ENCODE peak calls at places on chromosomes 6 and 20, in four cellular contexts. One of them, this sample, is unnamed.

GRCh38 chr6:168359794-168360193 is 40.2 kb upstream of the DACT2 start:
- DNase-seq in K562: no peak
- DNase-seq in H1: no peak
- DNase-seq in HepG2: no peak
- DNase-seq in this sample: no peak

GRCh38 chr6:87473419-87473903 is 687 bp downstream of the SLC35A1 start:
- DNase-seq in HepG2: peak
- DNase-seq in K562: peak
- DNase-seq in H1: no peak
- DNase-seq in this sample: peak

GRCh38 chr6:21305827-21306469 is 287.6 kb upstream of the SOX4 start:
- DNase-seq in H1: no peak
- DNase-seq in HepG2: peak
- DNase-seq in K562: no peak
- DNase-seq in this sample: peak

GRCh38 chr6:41040101-41040910 is 1.3 kb upstream of the UNC5CL start:
- DNase-seq in K562: peak
- DNase-seq in HepG2: peak
- DNase-seq in H1: no peak
- DNase-seq in this sample: peak

GRCh38 chr6:98894810-98895209 is 52.9 kb downstream of the FBXL4 start:
- DNase-seq in H1: no peak
- DNase-seq in HepG2: no peak
- DNase-seq in K562: no peak
- DNase-seq in this sample: no peak

GRCh38 chr6:147361582-147361981 is 146.9 kb upstream of the SAMD5 start:
- DNase-seq in K562: no peak
- DNase-seq in H1: no peak
- DNase-seq in HepG2: no peak
- DNase-seq in this sample: no peak

GRCh38 chr6:36235309-36235708 is 34.6 kb upstream of the PNPLA1 start:
- DNase-seq in K562: no peak
- DNase-seq in HepG2: no peak
- DNase-seq in H1: no peak
- DNase-seq in this sample: no peak

GRCh38 chr6:52929321-52930164 is 20.0 kb upstream of the GSTA3 start:
- DNase-seq in K562: no peak
- DNase-seq in HepG2: peak
- DNase-seq in H1: no peak
- DNase-seq in this sample: peak

GRCh38 chr6:63839485-63839884 is 203.9 kb downstream of the PHF3 start:
- DNase-seq in H1: no peak
- DNase-seq in K562: no peak
- DNase-seq in HepG2: no peak
- DNase-seq in this sample: no peak

DNA sequence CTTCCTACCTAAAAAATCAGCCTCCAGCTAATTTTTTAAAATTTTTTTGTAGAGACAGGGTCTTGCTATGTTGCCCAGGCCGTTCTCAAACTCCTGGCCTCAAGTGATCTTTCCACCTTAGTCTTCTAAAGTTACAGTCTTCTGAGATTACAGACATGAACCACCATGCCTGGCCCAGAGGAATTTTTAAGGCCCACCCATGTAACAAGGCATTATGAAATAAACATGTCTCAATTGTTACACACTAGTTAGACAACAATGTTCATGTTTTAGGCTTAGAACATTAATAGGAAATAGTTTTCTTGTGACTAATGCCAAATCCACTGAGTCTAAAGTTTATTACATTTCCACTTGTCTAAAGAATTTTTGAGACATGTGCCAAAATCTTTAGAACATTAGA is 221.2 kb downstream of the LAMA2 start:
- DNase-seq in K562: no peak
- DNase-seq in H1: no peak
- DNase-seq in HepG2: no peak
- DNase-seq in this sample: no peak
- TF ChIP-seq CHD2 in K562: no peak
- TF ChIP-seq CHD2 in H1: no peak
- TF ChIP-seq CHD2 in HepG2: no peak
- TF ChIP-seq CHD2 in this sample: no peak

DNA sequence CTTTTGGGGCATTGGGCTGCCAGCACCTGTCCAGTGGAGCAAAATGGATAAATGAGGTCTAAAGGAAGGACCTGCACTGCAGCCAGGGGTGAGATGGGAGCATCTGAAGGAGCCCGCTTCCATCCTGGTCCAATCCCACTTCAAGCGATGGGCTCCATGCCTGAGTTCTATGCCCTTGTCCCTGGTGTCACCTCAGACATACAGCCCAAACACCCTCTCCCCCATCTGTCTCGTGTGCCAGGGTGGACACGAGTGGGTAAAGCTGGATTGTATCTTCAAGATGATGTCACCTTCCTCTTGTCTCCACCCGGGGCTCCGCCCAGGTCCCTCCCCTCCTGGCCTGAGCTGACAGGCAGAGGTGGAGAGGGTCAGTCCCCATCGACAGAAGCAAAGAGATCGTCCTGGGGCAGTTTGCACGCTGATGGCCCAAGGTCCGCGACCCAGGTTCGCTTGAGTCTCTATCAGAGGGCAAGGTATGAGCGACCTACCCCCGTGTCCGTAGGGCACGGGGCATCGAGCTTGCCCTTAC is 544 bp downstream of the SMIM29 start:
- DNase-seq in K562: peak
- DNase-seq in HepG2: peak
- DNase-seq in H1: no peak
- DNase-seq in this sample: no peak
- TF ChIP-seq RNF2 in K562: no peak
- TF ChIP-seq RNF2 in HepG2: no peak
- TF ChIP-seq RNF2 in H1: no peak
- TF ChIP-seq RNF2 in this sample: no peak

DNA sequence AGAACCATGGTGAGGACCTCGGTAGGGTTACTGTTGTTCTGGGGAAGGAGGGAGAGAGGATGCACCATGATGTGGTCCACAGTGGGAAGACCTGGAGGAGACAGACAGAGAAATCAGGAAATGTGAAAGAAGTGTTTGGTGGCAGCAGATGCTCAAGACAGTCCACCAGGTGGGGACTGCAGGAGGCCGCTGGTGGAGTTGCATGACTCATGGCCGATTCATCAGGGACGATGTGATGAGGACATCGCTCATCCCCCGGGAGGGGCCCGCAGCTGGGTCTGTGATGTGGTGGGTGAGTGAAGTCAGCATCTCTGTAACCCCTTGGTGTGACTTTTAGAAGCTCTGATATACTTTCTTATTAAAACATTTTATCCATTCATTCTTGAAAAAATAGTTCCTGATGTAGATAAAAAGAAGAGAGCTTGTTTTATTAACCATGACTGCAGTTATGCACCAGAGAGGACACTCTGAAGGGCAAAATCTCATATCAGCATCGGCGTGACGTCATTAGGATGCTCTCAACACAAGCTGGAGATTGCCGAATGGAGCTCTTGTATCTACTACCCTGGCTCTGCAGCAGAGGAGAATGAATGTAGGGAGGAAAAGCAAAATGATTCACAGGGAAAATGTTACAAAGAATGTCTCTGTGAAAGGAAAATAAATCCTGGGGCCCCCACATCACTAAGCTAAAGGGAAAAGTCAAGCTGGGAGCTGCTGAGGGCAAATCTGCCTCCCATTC is 71.2 kb downstream of the RAMACL start:
- DNase-seq in K562: peak
- DNase-seq in H1: no peak
- DNase-seq in HepG2: peak
- DNase-seq in this sample: peak
- TF ChIP-seq CHD2 in K562: no peak
- TF ChIP-seq CHD2 in H1: no peak
- TF ChIP-seq CHD2 in HepG2: no peak
- TF ChIP-seq CHD2 in this sample: no peak

DNA sequence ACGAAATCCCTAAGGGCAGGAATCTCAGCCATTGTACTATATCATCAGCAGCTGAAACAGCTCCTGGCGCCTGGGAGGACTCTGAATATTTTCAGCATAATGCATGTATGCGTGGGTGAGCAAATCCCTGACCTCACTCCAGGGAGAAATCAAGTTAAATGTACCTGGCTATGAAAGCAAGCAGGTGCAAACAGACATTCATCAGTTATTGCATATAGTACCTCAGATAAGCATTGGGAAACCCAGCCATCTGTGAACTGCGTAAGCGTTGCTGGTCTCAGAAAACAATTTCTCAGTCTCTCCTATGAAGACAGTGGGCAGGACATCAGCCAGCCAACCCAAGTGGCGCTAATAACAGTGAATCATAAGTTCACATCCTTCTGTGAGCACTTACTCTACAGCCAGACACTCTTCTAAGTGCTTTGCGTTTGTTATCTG is 622.6 kb downstream of the EPM2A start:
- DNase-seq in H1: no peak
- DNase-seq in K562: no peak
- DNase-seq in HepG2: no peak
- DNase-seq in this sample: no peak
- TF ChIP-seq RNF2 in H1: no peak
- TF ChIP-seq RNF2 in K562: no peak
- TF ChIP-seq RNF2 in HepG2: no peak
- TF ChIP-seq RNF2 in this sample: no peak

GRCh38 chr6:38640216-38640909 is 634 bp upstream of the BTBD9 start:
- DNase-seq in K562: no peak
- DNase-seq in HepG2: no peak
- DNase-seq in H1: no peak
- DNase-seq in this sample: peak
- TF ChIP-seq CHD2 in K562: no peak
- TF ChIP-seq CHD2 in HepG2: no peak
- TF ChIP-seq CHD2 in H1: no peak
- TF ChIP-seq CHD2 in this sample: no peak

GRCh38 chr20:5638023-5638422 is 112.2 kb upstream of the SHLD1 start:
- DNase-seq in H1: no peak
- DNase-seq in K562: no peak
- DNase-seq in HepG2: no peak
- DNase-seq in this sample: no peak

GRCh38 chr20:5642155-5642981 is 107.8 kb upstream of the SHLD1 start:
- DNase-seq in H1: no peak
- DNase-seq in K562: no peak
- DNase-seq in HepG2: no peak
- DNase-seq in this sample: no peak

DNA sequence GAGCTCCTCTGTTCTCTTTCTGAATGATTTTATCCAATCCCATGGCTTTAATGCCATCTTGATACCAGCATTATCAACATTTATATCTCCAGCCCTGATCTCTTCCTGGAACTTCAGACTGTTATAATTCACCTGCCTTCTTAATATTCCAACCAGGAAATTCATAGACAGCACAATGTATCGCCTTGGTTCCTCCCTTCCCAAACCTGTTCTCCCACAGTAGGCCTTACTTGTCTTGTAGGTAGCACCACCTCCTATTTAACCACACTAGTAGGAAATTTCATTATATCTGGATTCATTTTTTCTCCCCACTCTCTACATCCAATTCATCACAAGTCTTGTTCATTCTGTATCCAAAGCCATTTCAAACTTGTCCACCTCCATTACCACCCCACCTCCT is 106.3 kb upstream of the SHLD1 start:
- DNase-seq in HepG2: no peak
- DNase-seq in K562: no peak
- DNase-seq in H1: no peak
- DNase-seq in this sample: no peak
- TF ChIP-seq RNF2 in HepG2: no peak
- TF ChIP-seq RNF2 in K562: no peak
- TF ChIP-seq RNF2 in H1: no peak
- TF ChIP-seq RNF2 in this sample: no peak

GRCh38 chr20:19901226-19901625 is 115.9 kb upstream of the NAA20 start:
- DNase-seq in H1: no peak
- DNase-seq in K562: no peak
- DNase-seq in HepG2: no peak
- DNase-seq in this sample: no peak

GRCh38 chr20:19890358-19891117 is 126.6 kb upstream of the NAA20 start:
- DNase-seq in H1: no peak
- DNase-seq in HepG2: no peak
- DNase-seq in K562: no peak
- DNase-seq in this sample: peak

GRCh38 chr20:19893356-19893755 is 123.8 kb upstream of the NAA20 start:
- DNase-seq in HepG2: no peak
- DNase-seq in K562: no peak
- DNase-seq in H1: no peak
- DNase-seq in this sample: no peak

GRCh38 chr20:19897891-19898290 is 119.3 kb upstream of the NAA20 start:
- DNase-seq in K562: no peak
- DNase-seq in H1: no peak
- DNase-seq in HepG2: no peak
- DNase-seq in this sample: no peak

GRCh38 chr20:19895761-19896160 is 121.4 kb upstream of the NAA20 start:
- DNase-seq in K562: no peak
- DNase-seq in HepG2: no peak
- DNase-seq in H1: no peak
- DNase-seq in this sample: no peak
- TF ChIP-seq CHD2 in K562: no peak
- TF ChIP-seq CHD2 in HepG2: no peak
- TF ChIP-seq CHD2 in H1: no peak
- TF ChIP-seq CHD2 in this sample: no peak

DNA sequence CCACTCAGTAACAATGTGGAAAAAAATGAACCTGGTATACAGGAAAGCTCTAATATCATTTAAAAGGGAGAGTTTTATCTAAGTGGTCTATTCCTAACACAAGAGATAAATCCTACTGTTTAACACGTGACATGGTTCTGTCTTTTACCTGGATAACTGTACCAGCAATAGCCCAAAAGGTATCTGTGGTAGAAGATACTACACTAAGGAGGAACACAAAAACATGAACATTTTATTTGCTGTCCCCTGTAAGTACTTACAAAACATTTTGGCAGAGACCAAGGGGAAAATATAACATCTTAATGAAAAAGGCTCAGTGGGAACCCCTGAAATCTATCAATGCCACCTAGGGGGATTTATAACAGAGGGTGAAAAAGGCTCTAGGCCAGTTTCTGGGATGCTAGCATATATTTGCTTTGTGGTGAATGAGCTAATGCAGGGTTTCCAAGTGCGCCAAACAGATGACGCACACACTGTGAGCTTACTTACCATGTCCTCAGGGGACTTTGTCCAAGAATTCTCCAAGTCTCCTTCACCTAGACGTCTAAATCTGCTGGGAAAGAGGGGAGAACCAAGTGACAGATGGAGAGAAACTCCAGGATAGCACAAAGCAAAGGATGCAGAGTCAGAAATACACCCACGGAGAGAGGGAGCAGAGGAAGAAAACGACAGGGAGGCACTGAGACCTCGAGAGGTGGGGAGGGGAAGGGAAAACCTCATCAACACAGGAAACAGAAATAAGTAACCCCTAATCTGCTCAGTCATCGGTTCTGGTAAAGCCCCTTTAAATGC is 147.9 kb upstream of the PRND start:
- DNase-seq in HepG2: no peak
- DNase-seq in H1: no peak
- DNase-seq in K562: no peak
- DNase-seq in this sample: peak
- TF ChIP-seq RNF2 in HepG2: no peak
- TF ChIP-seq RNF2 in H1: no peak
- TF ChIP-seq RNF2 in K562: no peak
- TF ChIP-seq RNF2 in this sample: no peak

GRCh38 chr6:101747160-101747559 is 353.7 kb downstream of the GRIK2 start:
- DNase-seq in H1: no peak
- DNase-seq in HepG2: no peak
- DNase-seq in K562: no peak
- DNase-seq in this sample: no peak
- TF ChIP-seq CHD2 in H1: no peak
- TF ChIP-seq CHD2 in HepG2: no peak
- TF ChIP-seq CHD2 in K562: no peak
- TF ChIP-seq CHD2 in this sample: no peak